ENCODE peak calls at places on chromosomes 13 and 19, in five cellular contexts. W, Q, H, L and O are unnamed samples.
A peak's percentile ranks its signal among the peaks of the same experiment; 100 is the strongest.

GRCh38 chr13:32660227-32660626 is 74.0 kb downstream of the PDS5B start:
- DNase-seq in W (no peak), Q (no peak), L (no peak), H (peak; percentile 78), O (no peak)

GRCh38 chr13:108917581-108917980 is 288.2 kb downstream of the MYO16 start:
- DNase-seq in H (no peak), Q (peak; percentile 82), W (peak; percentile 75), L (no peak), O (no peak)

GRCh38 chr19:1130801-1131717 is 27.3 kb downstream of the GPX4 start:
- DNase-seq in H (no peak), W (no peak), L (no peak), Q (no peak), O (peak; percentile 63)

GRCh38 chr19:44703336-44704078 is 4.6 kb downstream of the CEACAM16 start:
- DNase-seq in Q (no peak), H (no peak), L (no peak), W (no peak), O (no peak)

GRCh38 chr13:22220186-22221160 is 549.6 kb downstream of the FGF9 start:
- DNase-seq in L (no peak), H (no peak), W (no peak), Q (no peak), O (peak; percentile 61)

GRCh38 chr13:49938274-49938673 is 2.1 kb upstream of the SPRYD7 start:
- DNase-seq in H (no peak), Q (no peak), W (no peak), L (no peak), O (no peak)

GRCh38 chr19:47344425-47344824 is 4.7 kb upstream of the DHX34 start:
- DNase-seq in H (no peak), W (no peak), Q (no peak), L (no peak), O (no peak)

GRCh38 chr19:33358408-33358807 is 15.1 kb upstream of the CEBPG start:
- DNase-seq in H (no peak), W (no peak), Q (no peak), L (no peak), O (no peak)

GRCh38 chr19:43624933-43625332 is 5.5 kb upstream of the ZNF428 start:
- DNase-seq in Q (peak; percentile 41), L (no peak), H (peak; percentile 66), W (no peak), O (peak; percentile 91)

GRCh38 chr13:49995535-49996165 is 1.2 kb upstream of the TRIM13 start:
- DNase-seq in H (no peak), W (no peak), L (no peak), Q (peak; percentile 21), O (no peak)

GRCh38 chr19:1098177-1099051 is 3.2 kb upstream of the POLR2E start:
- DNase-seq in L (no peak), W (peak; percentile 85), Q (no peak), H (peak; percentile 94), O (no peak)

GRCh38 chr13:53010374-53011105 is 18.1 kb upstream of the OLFM4 start:
- DNase-seq in H (no peak), L (no peak), W (peak; percentile 35), Q (no peak), O (peak; percentile 70)

GRCh38 chr13:51549593-51549992 is 34.7 kb upstream of the WDFY2 start:
- DNase-seq in L (no peak), Q (no peak), W (no peak), H (no peak), O (no peak)

GRCh38 chr13:35714096-35714495 is 237.6 kb upstream of the MAB21L1 start:
- DNase-seq in H (no peak), L (no peak), W (no peak), Q (no peak), O (no peak)

GRCh38 chr19:16920816-16921529 is 32.2 kb downstream of the F2RL3 start:
- DNase-seq in H (peak; percentile 15), Q (peak; percentile 60), W (peak; percentile 90), L (peak; percentile 87), O (no peak)

GRCh38 chr13:78194904-78195639 is 276.4 kb upstream of the EDNRB start:
- DNase-seq in W (peak; percentile 20), H (no peak), Q (peak; percentile 15), L (peak; percentile 71), O (no peak)

GRCh38 chr13:99506632-99507031 is 5.4 kb downstream of the TM9SF2 start:
- DNase-seq in H (no peak), W (no peak), L (no peak), Q (no peak), O (no peak)

GRCh38 chr19:30880551-30880950 is 468.7 kb downstream of the TSHZ3 start:
- DNase-seq in Q (no peak), W (no peak), L (no peak), H (no peak), O (no peak)

GRCh38 chr19:33781996-33782395 is 14.7 kb upstream of the KCTD15 start:
- DNase-seq in Q (no peak), W (peak; percentile 33), H (no peak), L (no peak), O (no peak)

GRCh38 chr19:35117017-35117570 is 1.5 kb downstream of the FXYD3 start:
- DNase-seq in W (no peak), L (no peak), Q (no peak), H (no peak), O (no peak)

GRCh38 chr19:41351339-41352245 is 2.1 kb downstream of the TGFB1 start:
- DNase-seq in W (peak; percentile 35), L (no peak), H (peak; percentile 82), Q (no peak), O (peak; percentile 74)

GRCh38 chr19:36215276-36216171 is 618 bp downstream of the ZNF146 start:
- DNase-seq in L (peak; percentile 45), H (no peak), W (peak; percentile 3), Q (peak; percentile 60), O (no peak)

GRCh38 chr19:19053508-19054314 is 10.1 kb upstream of the SLC25A42 start:
- DNase-seq in L (peak; percentile 67), H (peak; percentile 86), W (peak; percentile 36), Q (peak; percentile 63), O (peak; percentile 56)

GRCh38 chr13:48726711-48727110 is 73.0 kb downstream of the CYSLTR2 start:
- DNase-seq in W (no peak), Q (peak; percentile 92), H (no peak), L (no peak), O (no peak)

GRCh38 chr13:27783111-27783510 is 9.2 kb upstream of the GSX1 start:
- DNase-seq in L (no peak), W (peak; percentile 21), H (no peak), Q (peak; percentile 19), O (no peak)

GRCh38 chr13:65914707-65915106 is 1315.4 kb downstream of the PCDH9 start:
- DNase-seq in W (peak; percentile 26), H (no peak), Q (peak; percentile 51), L (no peak), O (no peak)

GRCh38 chr19:19656451-19657396 is 6.8 kb downstream of the ATP13A1 start:
- DNase-seq in Q (no peak), W (no peak), L (no peak), H (peak; percentile 49), O (peak; percentile 23)

DNA sequence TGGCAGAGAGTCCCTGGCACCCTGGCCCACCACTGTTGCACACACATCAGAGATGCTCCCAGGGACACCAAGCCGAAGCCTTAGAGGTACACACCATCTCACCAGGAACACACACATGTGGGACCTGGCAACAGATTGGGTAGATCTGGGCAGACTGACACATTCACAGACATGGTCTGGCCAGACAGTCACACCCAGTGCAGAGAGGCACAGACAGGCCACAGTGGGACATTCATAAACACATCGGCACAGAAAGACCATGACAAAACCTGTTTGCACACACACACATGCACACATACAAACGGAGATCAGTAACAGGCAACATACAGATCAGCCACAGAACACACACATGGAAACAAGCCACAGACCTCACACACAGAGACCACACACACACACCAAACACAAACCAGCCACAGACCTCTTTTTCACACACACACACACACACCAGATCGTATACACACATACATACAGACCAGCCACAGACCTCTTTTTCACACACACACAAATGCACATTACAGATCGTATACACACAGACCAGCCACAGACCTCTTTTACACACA is 6.3 kb upstream of the JUNB start:
- DNase-seq in L (no peak), W (no peak), H (no peak), Q (no peak), O (no peak)
- H3K4me1 ChIP-seq in L (peaks cover 49% of the 10 kb centered on the region), W (peaks cover 69% of the 10 kb centered on the region), H (peaks cover 28% of the 10 kb centered on the region), Q (peaks cover 41% of the 10 kb centered on the region), O (peaks cover 62% of the 10 kb centered on the region)

GRCh38 chr19:49690073-49690655 is 752 bp upstream of the CPT1C start:
- DNase-seq in W (no peak), L (peak; percentile 49), H (no peak), Q (no peak), O (no peak)

GRCh38 chr19:49691243-49692101 is 556 bp downstream of the CPT1C start:
- DNase-seq in L (peak; percentile 88), H (no peak), W (peak; percentile 64), Q (peak; percentile 73), O (no peak)

GRCh38 chr19:49689133-49690072 is at the start of gene ADM5:
- DNase-seq in W (peak; percentile 83), Q (no peak), H (no peak), L (peak; percentile 52), O (no peak)

GRCh38 chr19:49692102-49692599 is 1.2 kb downstream of the CPT1C start:
- DNase-seq in Q (no peak), H (no peak), L (no peak), W (no peak), O (no peak)

GRCh38 chr19:49690656-49691242 is at the start of gene CPT1C:
- DNase-seq in Q (peak; percentile 73), H (no peak), L (peak; percentile 95), W (peak; percentile 90), O (no peak)
- H3K4me3 ChIP-seq in Q (peak within 1 kb of the TSS; percentile 64), H (peak within 1 kb of the TSS; percentile 24), L (peak within 1 kb of the TSS; percentile 49), W (peak within 1 kb of the TSS; percentile 82), O (no peak within 1 kb of the TSS)

GRCh38 chr13:58056411-58056810 is 424.9 kb downstream of the PCDH17 start:
- DNase-seq in L (no peak), H (no peak), W (no peak), Q (no peak), O (no peak)

DNA sequence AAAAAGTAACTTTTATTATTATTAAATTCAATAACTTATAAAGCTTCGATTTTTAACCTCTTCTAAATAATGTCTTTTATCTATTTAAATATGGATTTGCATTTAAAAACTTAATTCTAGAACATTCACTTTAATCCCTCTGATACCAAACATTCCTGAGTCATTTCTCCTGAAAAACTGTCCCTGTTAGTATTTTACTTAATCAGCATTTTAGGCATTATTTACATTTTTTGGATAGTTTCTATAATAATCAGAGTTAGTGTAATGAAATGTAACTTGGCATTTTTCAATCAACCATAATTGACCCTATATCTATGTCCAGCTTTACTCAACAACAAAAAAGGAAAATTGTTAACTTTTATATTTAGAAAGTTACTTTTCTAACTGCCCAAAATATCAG is 428.1 kb downstream of the PCDH17 start:
- DNase-seq in H (no peak), W (no peak), Q (no peak), L (no peak), O (no peak)
- H3K9me3 ChIP-seq in H (no peaks in the 10 kb centered on the region), W (no peaks in the 10 kb centered on the region), Q (no peaks in the 10 kb centered on the region), L (no peaks in the 10 kb centered on the region), O (peaks cover 25% of the 10 kb centered on the region)

GRCh38 chr13:110336681-110337080 is 29.6 kb downstream of the COL4A2 start:
- DNase-seq in Q (peak; percentile 57), L (no peak), W (no peak), H (no peak), O (no peak)

GRCh38 chr13:110334256-110334655 is 27.2 kb downstream of the COL4A2 start:
- DNase-seq in W (no peak), Q (no peak), L (no peak), H (no peak), O (no peak)

GRCh38 chr13:110333837-110334236 is 26.8 kb downstream of the COL4A2 start:
- DNase-seq in L (no peak), W (no peak), Q (no peak), H (no peak), O (no peak)

GRCh38 chr13:110336108-110336507 is 29.0 kb downstream of the COL4A2 start:
- DNase-seq in W (no peak), Q (no peak), H (no peak), L (no peak), O (no peak)

GRCh38 chr13:110334841-110335490 is 27.9 kb downstream of the COL4A2 start:
- DNase-seq in H (no peak), W (no peak), L (peak; percentile 34), Q (no peak), O (no peak)
- H3K4me1 ChIP-seq in H (no peaks in the 10 kb centered on the region), W (no peaks in the 10 kb centered on the region), L (peaks cover 13% of the 10 kb centered on the region), Q (peaks cover 36% of the 10 kb centered on the region), O (peaks cover 5% of the 10 kb centered on the region)